ENCODE peak calls at places on chromosomes 13 and 19, in ten cellular contexts. One of them, this sample, is unnamed.

GRCh38 chr19:56813531-56813930 is 27.0 kb downstream of the PEG3 start:
- DNase-seq in breast epithelium: no peak
- DNase-seq in cardiac muscle cell: no peak
- DNase-seq in heart right ventricle: no peak
- DNase-seq in BE2C: no peak
- DNase-seq in CD8-positive, alpha-beta T cell: no peak
- DNase-seq in CD4-positive, alpha-beta memory T cell: no peak
- DNase-seq in body of pancreas: no peak
- DNase-seq in iPS DF 6.9: no peak
- DNase-seq in aorta: no peak
- DNase-seq in this sample: no peak

GRCh38 chr13:94956407-94957110 is 244.2 kb upstream of the SOX21 start:
- DNase-seq in iPS DF 6.9: no peak
- DNase-seq in CD4-positive, alpha-beta memory T cell: no peak
- DNase-seq in breast epithelium: no peak
- DNase-seq in CD8-positive, alpha-beta T cell: no peak
- DNase-seq in BE2C: no peak
- DNase-seq in aorta: no peak
- DNase-seq in cardiac muscle cell: no peak
- DNase-seq in heart right ventricle: no peak
- DNase-seq in body of pancreas: no peak
- DNase-seq in this sample: no peak

GRCh38 chr19:7533281-7533819 is 2.2 kb upstream of the PNPLA6 start:
- DNase-seq in body of pancreas: peak; percentile 60
- DNase-seq in CD4-positive, alpha-beta memory T cell: no peak
- DNase-seq in heart right ventricle: peak; percentile 79
- DNase-seq in cardiac muscle cell: no peak
- DNase-seq in CD8-positive, alpha-beta T cell: no peak
- DNase-seq in iPS DF 6.9: no peak
- DNase-seq in breast epithelium: peak; percentile 52
- DNase-seq in aorta: peak; percentile 90
- DNase-seq in BE2C: peak; percentile 18
- DNase-seq in this sample: peak; percentile 76

GRCh38 chr19:2719910-2720776 is 1.0 kb downstream of the DIRAS1 start:
- DNase-seq in CD4-positive, alpha-beta memory T cell: no peak
- DNase-seq in CD8-positive, alpha-beta T cell: no peak
- DNase-seq in body of pancreas: peak; percentile 42
- DNase-seq in breast epithelium: no peak
- DNase-seq in aorta: no peak
- DNase-seq in BE2C: no peak
- DNase-seq in cardiac muscle cell: no peak
- DNase-seq in iPS DF 6.9: no peak
- DNase-seq in heart right ventricle: peak; percentile 60
- DNase-seq in this sample: peak; percentile 60

GRCh38 chr13:24008679-24009078 is 111.4 kb upstream of the C1QTNF9B start:
- DNase-seq in breast epithelium: no peak
- DNase-seq in cardiac muscle cell: no peak
- DNase-seq in iPS DF 6.9: no peak
- DNase-seq in CD4-positive, alpha-beta memory T cell: no peak
- DNase-seq in BE2C: no peak
- DNase-seq in heart right ventricle: no peak
- DNase-seq in CD8-positive, alpha-beta T cell: no peak
- DNase-seq in body of pancreas: no peak
- DNase-seq in aorta: no peak
- DNase-seq in this sample: no peak

GRCh38 chr13:49652691-49653305 is 24.5 kb downstream of the ARL11 start:
- DNase-seq in breast epithelium: no peak
- DNase-seq in BE2C: peak; percentile 57
- DNase-seq in CD8-positive, alpha-beta T cell: no peak
- DNase-seq in cardiac muscle cell: peak; percentile 60
- DNase-seq in body of pancreas: peak; percentile 22
- DNase-seq in heart right ventricle: no peak
- DNase-seq in aorta: no peak
- DNase-seq in iPS DF 6.9: no peak
- DNase-seq in CD4-positive, alpha-beta memory T cell: peak; percentile 6
- DNase-seq in this sample: no peak

GRCh38 chr13:43473437-43473836 is 313.3 kb downstream of the ENOX1 start:
- DNase-seq in body of pancreas: no peak
- DNase-seq in heart right ventricle: peak; percentile 19
- DNase-seq in cardiac muscle cell: peak; percentile 78
- DNase-seq in CD8-positive, alpha-beta T cell: no peak
- DNase-seq in iPS DF 6.9: no peak
- DNase-seq in aorta: no peak
- DNase-seq in BE2C: peak; percentile 60
- DNase-seq in CD4-positive, alpha-beta memory T cell: no peak
- DNase-seq in breast epithelium: no peak
- DNase-seq in this sample: no peak

GRCh38 chr19:31283701-31284100 is 65.5 kb downstream of the TSHZ3 start:
- DNase-seq in CD8-positive, alpha-beta T cell: no peak
- DNase-seq in cardiac muscle cell: no peak
- DNase-seq in BE2C: no peak
- DNase-seq in CD4-positive, alpha-beta memory T cell: no peak
- DNase-seq in aorta: no peak
- DNase-seq in breast epithelium: no peak
- DNase-seq in body of pancreas: no peak
- DNase-seq in iPS DF 6.9: no peak
- DNase-seq in heart right ventricle: no peak
- DNase-seq in this sample: no peak

GRCh38 chr13:49400755-49401659 is 42.9 kb downstream of the CAB39L start:
- DNase-seq in iPS DF 6.9: no peak
- DNase-seq in breast epithelium: peak; percentile 47
- DNase-seq in heart right ventricle: peak; percentile 46
- DNase-seq in CD4-positive, alpha-beta memory T cell: no peak
- DNase-seq in body of pancreas: peak; percentile 40
- DNase-seq in cardiac muscle cell: peak; percentile 97
- DNase-seq in aorta: no peak
- DNase-seq in CD8-positive, alpha-beta T cell: no peak
- DNase-seq in BE2C: no peak
- DNase-seq in this sample: no peak

GRCh38 chr13:43545317-43545874 is 241.4 kb downstream of the ENOX1 start:
- DNase-seq in aorta: no peak
- DNase-seq in body of pancreas: no peak
- DNase-seq in heart right ventricle: no peak
- DNase-seq in breast epithelium: no peak
- DNase-seq in iPS DF 6.9: no peak
- DNase-seq in CD8-positive, alpha-beta T cell: no peak
- DNase-seq in cardiac muscle cell: no peak
- DNase-seq in BE2C: peak; percentile 22
- DNase-seq in CD4-positive, alpha-beta memory T cell: no peak
- DNase-seq in this sample: peak; percentile 25

GRCh38 chr19:34118879-34119748 is 53.2 kb upstream of the LSM14A start:
- DNase-seq in iPS DF 6.9: no peak
- DNase-seq in body of pancreas: no peak
- DNase-seq in cardiac muscle cell: no peak
- DNase-seq in aorta: no peak
- DNase-seq in breast epithelium: no peak
- DNase-seq in CD4-positive, alpha-beta memory T cell: no peak
- DNase-seq in heart right ventricle: no peak
- DNase-seq in CD8-positive, alpha-beta T cell: no peak
- DNase-seq in BE2C: no peak
- DNase-seq in this sample: no peak
- H3K36me3 ChIP-seq in iPS DF 6.9: no peaks in the 10 kb centered on the region
- H3K36me3 ChIP-seq in body of pancreas: no peaks in the 10 kb centered on the region
- H3K36me3 ChIP-seq in cardiac muscle cell: no peaks in the 10 kb centered on the region
- H3K36me3 ChIP-seq in aorta: no peaks in the 10 kb centered on the region
- H3K36me3 ChIP-seq in breast epithelium: no peaks in the 10 kb centered on the region
- H3K36me3 ChIP-seq in CD4-positive, alpha-beta memory T cell: no peaks in the 10 kb centered on the region
- H3K36me3 ChIP-seq in heart right ventricle: no peaks in the 10 kb centered on the region
- H3K36me3 ChIP-seq in CD8-positive, alpha-beta T cell: no peaks in the 10 kb centered on the region
- H3K36me3 ChIP-seq in BE2C: no peaks in the 10 kb centered on the region
- H3K36me3 ChIP-seq in this sample: no peaks in the 10 kb centered on the region

DNA sequence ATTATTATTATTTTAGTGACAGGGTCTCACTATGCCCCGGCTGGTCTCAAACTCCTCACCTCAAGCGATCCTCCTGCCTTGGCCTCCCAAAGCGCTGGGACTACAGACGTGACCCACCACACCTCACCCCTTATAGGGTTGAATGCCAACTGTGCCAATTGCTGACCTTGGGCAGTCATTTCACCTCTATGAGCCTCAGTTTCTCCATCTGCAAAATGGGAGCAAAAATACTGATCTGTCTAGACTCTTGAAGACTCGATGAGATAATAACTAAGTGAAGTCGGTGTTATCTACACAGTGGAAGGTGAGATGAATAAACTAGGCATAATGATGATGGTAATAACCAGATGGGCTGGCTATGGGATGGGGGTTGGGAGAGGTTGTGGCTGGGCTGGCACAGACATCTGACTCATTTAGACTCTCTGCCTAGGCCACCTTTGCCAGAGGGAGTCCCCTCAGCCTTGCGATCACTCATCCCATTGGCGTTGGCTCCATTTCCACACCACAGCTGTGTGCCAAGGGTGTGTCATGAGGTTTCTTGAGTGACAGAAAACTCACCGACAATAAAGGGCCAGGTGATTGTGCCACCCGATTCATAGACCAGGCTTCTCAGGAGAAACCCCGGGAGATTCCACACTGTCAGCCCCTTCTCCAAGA is at the start of gene CASP14:
- DNase-seq in aorta: no peak
- DNase-seq in BE2C: no peak
- DNase-seq in iPS DF 6.9: no peak
- DNase-seq in heart right ventricle: no peak
- DNase-seq in CD4-positive, alpha-beta memory T cell: no peak
- DNase-seq in CD8-positive, alpha-beta T cell: no peak
- DNase-seq in breast epithelium: no peak
- DNase-seq in cardiac muscle cell: no peak
- DNase-seq in body of pancreas: no peak
- DNase-seq in this sample: no peak
- H3K9me3 ChIP-seq in aorta: no peaks in the 10 kb centered on the region
- H3K9me3 ChIP-seq in BE2C: no peaks in the 10 kb centered on the region
- H3K9me3 ChIP-seq in iPS DF 6.9: no peaks in the 10 kb centered on the region
- H3K9me3 ChIP-seq in heart right ventricle: no peaks in the 10 kb centered on the region
- H3K9me3 ChIP-seq in CD4-positive, alpha-beta memory T cell: no peaks in the 10 kb centered on the region
- H3K9me3 ChIP-seq in CD8-positive, alpha-beta T cell: no peaks in the 10 kb centered on the region
- H3K9me3 ChIP-seq in breast epithelium: no peaks in the 10 kb centered on the region
- H3K9me3 ChIP-seq in cardiac muscle cell: no peaks in the 10 kb centered on the region
- H3K9me3 ChIP-seq in body of pancreas: no peaks in the 10 kb centered on the region
- H3K9me3 ChIP-seq in this sample: no peaks in the 10 kb centered on the region

GRCh38 chr13:47480121-47480520 is 521.0 kb downstream of the SUCLA2 start:
- DNase-seq in breast epithelium: no peak
- DNase-seq in iPS DF 6.9: no peak
- DNase-seq in aorta: no peak
- DNase-seq in CD4-positive, alpha-beta memory T cell: no peak
- DNase-seq in CD8-positive, alpha-beta T cell: no peak
- DNase-seq in BE2C: no peak
- DNase-seq in cardiac muscle cell: no peak
- DNase-seq in heart right ventricle: no peak
- DNase-seq in body of pancreas: no peak
- DNase-seq in this sample: no peak
- H3K36me3 ChIP-seq in breast epithelium: no peaks in the 10 kb centered on the region
- H3K36me3 ChIP-seq in iPS DF 6.9: no peaks in the 10 kb centered on the region
- H3K36me3 ChIP-seq in aorta: no peaks in the 10 kb centered on the region
- H3K36me3 ChIP-seq in CD4-positive, alpha-beta memory T cell: no peaks in the 10 kb centered on the region
- H3K36me3 ChIP-seq in CD8-positive, alpha-beta T cell: no peaks in the 10 kb centered on the region
- H3K36me3 ChIP-seq in BE2C: no peaks in the 10 kb centered on the region
- H3K36me3 ChIP-seq in cardiac muscle cell: no peaks in the 10 kb centered on the region
- H3K36me3 ChIP-seq in heart right ventricle: no peaks in the 10 kb centered on the region
- H3K36me3 ChIP-seq in body of pancreas: no peaks in the 10 kb centered on the region
- H3K36me3 ChIP-seq in this sample: no peaks in the 10 kb centered on the region

GRCh38 chr19:44007473-44007872 is 4.7 kb downstream of the ZNF230 start:
- DNase-seq in BE2C: no peak
- DNase-seq in breast epithelium: no peak
- DNase-seq in heart right ventricle: no peak
- DNase-seq in CD8-positive, alpha-beta T cell: no peak
- DNase-seq in CD4-positive, alpha-beta memory T cell: no peak
- DNase-seq in aorta: no peak
- DNase-seq in cardiac muscle cell: no peak
- DNase-seq in body of pancreas: no peak
- DNase-seq in iPS DF 6.9: no peak
- DNase-seq in this sample: no peak

GRCh38 chr19:44005968-44006367 is 3.2 kb downstream of the ZNF230 start:
- DNase-seq in iPS DF 6.9: no peak
- DNase-seq in CD4-positive, alpha-beta memory T cell: no peak
- DNase-seq in heart right ventricle: no peak
- DNase-seq in BE2C: no peak
- DNase-seq in aorta: no peak
- DNase-seq in cardiac muscle cell: no peak
- DNase-seq in CD8-positive, alpha-beta T cell: no peak
- DNase-seq in breast epithelium: no peak
- DNase-seq in body of pancreas: no peak
- DNase-seq in this sample: no peak

GRCh38 chr19:44010468-44010867 is 7.7 kb downstream of the ZNF230 start:
- DNase-seq in cardiac muscle cell: no peak
- DNase-seq in BE2C: no peak
- DNase-seq in aorta: no peak
- DNase-seq in body of pancreas: no peak
- DNase-seq in heart right ventricle: no peak
- DNase-seq in breast epithelium: no peak
- DNase-seq in CD4-positive, alpha-beta memory T cell: no peak
- DNase-seq in iPS DF 6.9: no peak
- DNase-seq in CD8-positive, alpha-beta T cell: no peak
- DNase-seq in this sample: no peak
- H3K9me3 ChIP-seq in cardiac muscle cell: no peaks in the 10 kb centered on the region
- H3K9me3 ChIP-seq in BE2C: peaks cover 6% of the 10 kb centered on the region
- H3K9me3 ChIP-seq in aorta: peaks cover 28% of the 10 kb centered on the region
- H3K9me3 ChIP-seq in body of pancreas: no peaks in the 10 kb centered on the region
- H3K9me3 ChIP-seq in heart right ventricle: peaks cover 92% of the 10 kb centered on the region
- H3K9me3 ChIP-seq in breast epithelium: peaks cover 90% of the 10 kb centered on the region
- H3K9me3 ChIP-seq in CD4-positive, alpha-beta memory T cell: peaks cover 46% of the 10 kb centered on the region
- H3K9me3 ChIP-seq in iPS DF 6.9: peaks cover 7% of the 10 kb centered on the region
- H3K9me3 ChIP-seq in CD8-positive, alpha-beta T cell: peaks cover 48% of the 10 kb centered on the region
- H3K9me3 ChIP-seq in this sample: peaks cover 100% of the 10 kb centered on the region

GRCh38 chr19:47093841-47094240 is 19.7 kb downstream of the ZC3H4 start:
- DNase-seq in heart right ventricle: no peak
- DNase-seq in aorta: no peak
- DNase-seq in cardiac muscle cell: peak; percentile 40
- DNase-seq in iPS DF 6.9: no peak
- DNase-seq in CD4-positive, alpha-beta memory T cell: no peak
- DNase-seq in breast epithelium: no peak
- DNase-seq in CD8-positive, alpha-beta T cell: no peak
- DNase-seq in body of pancreas: no peak
- DNase-seq in BE2C: no peak
- DNase-seq in this sample: no peak
- H3K36me3 ChIP-seq in heart right ventricle: no peaks in the 10 kb centered on the region
- H3K36me3 ChIP-seq in aorta: no peaks in the 10 kb centered on the region
- H3K36me3 ChIP-seq in cardiac muscle cell: peaks cover 17% of the 10 kb centered on the region
- H3K36me3 ChIP-seq in iPS DF 6.9: peaks cover 18% of the 10 kb centered on the region
- H3K36me3 ChIP-seq in CD4-positive, alpha-beta memory T cell: peaks cover 39% of the 10 kb centered on the region
- H3K36me3 ChIP-seq in breast epithelium: no peaks in the 10 kb centered on the region
- H3K36me3 ChIP-seq in CD8-positive, alpha-beta T cell: peaks cover 29% of the 10 kb centered on the region
- H3K36me3 ChIP-seq in body of pancreas: peaks cover 9% of the 10 kb centered on the region
- H3K36me3 ChIP-seq in BE2C: peaks cover 70% of the 10 kb centered on the region
- H3K36me3 ChIP-seq in this sample: peaks cover 49% of the 10 kb centered on the region

DNA sequence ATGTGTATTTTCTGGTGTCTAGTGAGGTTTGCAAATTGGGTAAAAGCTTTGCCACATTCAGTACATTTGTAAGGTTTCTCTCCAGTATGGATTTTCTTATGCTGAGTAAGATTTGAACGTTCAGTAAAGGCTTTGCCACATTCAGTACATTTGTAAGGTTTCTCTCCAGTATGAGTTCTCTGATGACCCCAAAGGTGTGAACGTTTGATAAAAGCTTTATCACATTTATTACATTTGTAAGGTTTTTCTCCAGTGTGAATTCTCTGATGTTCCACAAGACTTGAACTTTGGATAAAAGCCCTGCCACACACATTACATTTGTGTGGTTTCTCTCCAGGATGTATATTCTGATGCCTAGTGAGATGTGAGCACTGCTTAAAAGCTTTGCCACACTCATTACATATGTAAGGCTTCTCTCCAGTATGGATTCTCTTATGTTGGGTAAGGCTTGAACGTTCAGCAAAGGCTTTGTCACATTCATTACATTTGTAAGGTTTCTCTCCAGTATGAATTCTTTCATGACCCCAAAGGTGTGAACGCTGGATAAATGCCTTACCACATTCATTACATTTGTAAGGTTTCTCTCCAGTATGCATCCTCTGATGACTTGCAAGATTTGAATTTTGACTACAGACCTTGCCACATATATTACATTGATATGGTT is 17.4 kb downstream of the ZNF677 start:
- DNase-seq in CD4-positive, alpha-beta memory T cell: no peak
- DNase-seq in BE2C: no peak
- DNase-seq in iPS DF 6.9: no peak
- DNase-seq in CD8-positive, alpha-beta T cell: no peak
- DNase-seq in cardiac muscle cell: no peak
- DNase-seq in breast epithelium: no peak
- DNase-seq in aorta: no peak
- DNase-seq in body of pancreas: no peak
- DNase-seq in heart right ventricle: no peak
- DNase-seq in this sample: no peak
- H3K9me3 ChIP-seq in CD4-positive, alpha-beta memory T cell: peaks cover 52% of the 10 kb centered on the region
- H3K9me3 ChIP-seq in BE2C: peaks cover 2% of the 10 kb centered on the region
- H3K9me3 ChIP-seq in iPS DF 6.9: peaks cover 7% of the 10 kb centered on the region
- H3K9me3 ChIP-seq in CD8-positive, alpha-beta T cell: peaks cover 55% of the 10 kb centered on the region
- H3K9me3 ChIP-seq in cardiac muscle cell: peaks cover 17% of the 10 kb centered on the region
- H3K9me3 ChIP-seq in breast epithelium: peaks cover 100% of the 10 kb centered on the region
- H3K9me3 ChIP-seq in aorta: peaks cover 19% of the 10 kb centered on the region
- H3K9me3 ChIP-seq in body of pancreas: no peaks in the 10 kb centered on the region
- H3K9me3 ChIP-seq in heart right ventricle: peaks cover 100% of the 10 kb centered on the region
- H3K9me3 ChIP-seq in this sample: peaks cover 100% of the 10 kb centered on the region

This sample was measured in left ventricle myocardium inferior.